ENCODE peak calls at places on chromosomes 2 and 18, in nine cellular contexts. J, X, L, O, E, A, Z, B and D are unnamed samples.
A peak's percentile ranks its signal among the peaks of the same experiment; 100 is the strongest.

GRCh38 chr2:132797551-132797950 is 127.5 kb upstream of the LYPD1 start:
- DNase-seq in J (no peak), X (peak; percentile 54), L (no peak), O (no peak), E (no peak), A (peak; percentile 30), Z (no peak), B (no peak), D (peak; percentile 83)

GRCh38 chr2:27729198-27729597 is 42.3 kb upstream of the MRPL33 start:
- DNase-seq in J (no peak), X (peak; percentile 97), L (peak; percentile 18), O (no peak), E (peak; percentile 15), A (no peak), Z (no peak), B (no peak), D (no peak)

GRCh38 chr2:215961981-215962380 is 51.4 kb downstream of the MREG start:
- DNase-seq in J (no peak), X (peak; percentile 22), L (no peak), O (no peak), E (no peak), A (no peak), Z (no peak), B (no peak), D (no peak)

GRCh38 chr2:62152000-62152399 is 43.9 kb upstream of the B3GNT2 start:
- DNase-seq in J (no peak), X (peak; percentile 33), L (no peak), O (no peak), E (no peak), A (no peak), Z (no peak), B (no peak), D (no peak)

GRCh38 chr2:146527166-146527565 is 1317.7 kb upstream of the ACVR2A start:
- DNase-seq in J (no peak), X (no peak), L (no peak), O (no peak), E (peak; percentile 2), A (no peak), Z (no peak), B (no peak), D (peak; percentile 50)

GRCh38 chr18:13464432-13465125 is 246.0 kb downstream of the LDLRAD4 start:
- DNase-seq in J (no peak), X (no peak), L (no peak), O (no peak), E (no peak), A (no peak), Z (no peak), B (peak; percentile 96), D (peak; percentile 65)

GRCh38 chr2:74238879-74239278 is 40.5 kb downstream of the MTHFD2 start:
- DNase-seq in J (no peak), X (peak; percentile 11), L (no peak), O (no peak), E (no peak), A (no peak), Z (no peak), B (no peak), D (peak; percentile 68)

GRCh38 chr2:169119117-169119770 is 49.9 kb downstream of the DHRS9 start:
- DNase-seq in J (no peak), X (no peak), L (no peak), O (no peak), E (peak; percentile 81), A (no peak), Z (no peak), B (no peak), D (peak; percentile 73)

GRCh38 chr2:47272905-47273758 is 118.0 kb upstream of the STPG4 start:
- DNase-seq in J (no peak), X (no peak), L (no peak), O (no peak), E (no peak), A (no peak), Z (no peak), B (no peak), D (no peak)